ENCODE peak calls at places on chromosomes 5 and 9, in four cellular contexts. O is SK-N-SH, J is GM12878, C is K562. Q is an unnamed sample.

GRCh38 chr9:104872959-104873850 is 54.8 kb downstream of the ABCA1 start:
- DNase-seq in O (peak), J (no peak), C (no peak), Q (no peak)

GRCh38 chr9:133129001-133129799 is 8.2 kb upstream of the RALGDS start:
- DNase-seq in O (peak), J (no peak), C (no peak), Q (no peak)

GRCh38 chr5:129382921-129383672 is 77.0 kb upstream of the ADAMTS19 start:
- DNase-seq in O (no peak), J (no peak), C (no peak), Q (no peak)

GRCh38 chr5:15510816-15511215 is 10.8 kb downstream of the FBXL7 start:
- DNase-seq in O (no peak), J (no peak), C (no peak), Q (no peak)

GRCh38 chr5:86118542-86118941 is 499.2 kb upstream of the COX7C start:
- DNase-seq in O (no peak), J (no peak), C (peak), Q (no peak)

GRCh38 chr5:123448017-123448617 is 24.9 kb upstream of the CEP120 start:
- DNase-seq in O (no peak), J (peak), C (no peak), Q (no peak)

GRCh38 chr9:88533951-88534455 is 975 bp upstream of the NXNL2 start:
- DNase-seq in O (no peak), J (no peak), C (peak), Q (no peak)

GRCh38 chr9:91644433-91644832 is 220.8 kb upstream of the NFIL3 start:
- DNase-seq in O (no peak), J (no peak), C (no peak), Q (no peak)

GRCh38 chr5:82335807-82336206 is 57.7 kb upstream of the RPS23 start:
- DNase-seq in O (no peak), J (no peak), C (no peak), Q (no peak)

GRCh38 chr9:120919639-120920494 is 6.7 kb downstream of the TRAF1 start:
- DNase-seq in O (no peak), J (no peak), C (no peak), Q (no peak)

GRCh38 chr5:151696470-151697061 is 9.9 kb upstream of the SPARC start:
- DNase-seq in O (no peak), J (no peak), C (no peak), Q (no peak)

GRCh38 chr9:114364528-114365041 is 23.2 kb downstream of the AKNA start:
- DNase-seq in O (no peak), J (no peak), C (no peak), Q (no peak)

GRCh38 chr5:82418608-82418950 is 140.4 kb upstream of the RPS23 start:
- DNase-seq in O (no peak), J (no peak), C (no peak), Q (no peak)

GRCh38 chr9:110752766-110753165 is 84.2 kb downstream of the MUSK start:
- DNase-seq in O (no peak), J (no peak), C (no peak), Q (no peak)

GRCh38 chr5:176697929-176698520 is 50.7 kb downstream of the TSPAN17 start:
- DNase-seq in O (no peak), J (no peak), C (no peak), Q (no peak)

GRCh38 chr5:80963966-80964481 is 3.9 kb downstream of the RASGRF2 start:
- DNase-seq in O (no peak), J (no peak), C (no peak), Q (no peak)

GRCh38 chr5:55603947-55604346 is 69.2 kb upstream of the PLPP1 start:
- DNase-seq in O (no peak), J (no peak), C (no peak), Q (no peak)

GRCh38 chr9:135174981-135175380 is 87.5 kb downstream of the OLFM1 start:
- DNase-seq in O (no peak), J (no peak), C (no peak), Q (no peak)

GRCh38 chr5:122909470-122910100 is 64.2 kb downstream of the SNX24 start:
- DNase-seq in O (no peak), J (no peak), C (no peak), Q (no peak)

GRCh38 chr5:94040591-94041148 is 299.3 kb upstream of the POU5F2 start:
- DNase-seq in O (no peak), J (no peak), C (no peak), Q (no peak)

GRCh38 chr9:124964604-124965003 is 23.7 kb upstream of the GOLGA1 start:
- DNase-seq in O (no peak), J (no peak), C (peak), Q (no peak)

GRCh38 chr9:113347479-113347878 is 1.9 kb upstream of the BSPRY start:
- DNase-seq in O (no peak), J (no peak), C (no peak), Q (no peak)

GRCh38 chr5:163473613-163474243 is 13.3 kb downstream of the HMMR start:
- DNase-seq in O (no peak), J (no peak), C (no peak), Q (no peak)

GRCh38 chr9:87656485-87656884 is 69.4 kb upstream of the CTSL start:
- DNase-seq in O (no peak), J (no peak), C (no peak), Q (no peak)

GRCh38 chr9:3240651-3241268 is 285.0 kb downstream of the RFX3 start:
- DNase-seq in O (peak), J (peak), C (peak), Q (peak)

GRCh38 chr5:35247645-35248034 is 17.4 kb upstream of the PRLR start:
- DNase-seq in O (no peak), J (no peak), C (no peak), Q (no peak)

GRCh38 chr9:32915802-32916201 is 85.6 kb downstream of the APTX start:
- DNase-seq in O (no peak), J (no peak), C (no peak), Q (no peak)

GRCh38 chr9:107761307-107761706 is 271.7 kb upstream of the KLF4 start:
- DNase-seq in O (no peak), J (no peak), C (no peak), Q (no peak)

GRCh38 chr5:122126177-122126701 is 3.1 kb upstream of the ZNF474 start:
- DNase-seq in O (no peak), J (no peak), C (peak), Q (no peak)

GRCh38 chr9:131578778-131579504 is 33.6 kb downstream of the PRRT1B start:
- DNase-seq in O (peak), J (peak), C (no peak), Q (peak)

GRCh38 chr5:32190094-32190493 is 16.0 kb upstream of the GOLPH3 start:
- DNase-seq in O (peak), J (no peak), C (no peak), Q (no peak)

GRCh38 chr5:32187675-32188074 is 13.6 kb upstream of the GOLPH3 start:
- DNase-seq in O (no peak), J (no peak), C (no peak), Q (no peak)

GRCh38 chr5:32197032-32197431 is 22.9 kb upstream of the GOLPH3 start:
- DNase-seq in O (no peak), J (no peak), C (no peak), Q (no peak)

GRCh38 chr5:32195265-32195664 is 21.1 kb upstream of the GOLPH3 start:
- DNase-seq in O (no peak), J (no peak), C (no peak), Q (no peak)

GRCh38 chr5:32193591-32193990 is 19.5 kb upstream of the GOLPH3 start:
- DNase-seq in O (peak), J (no peak), C (no peak), Q (no peak)
- TF ChIP-seq POLR2AphosphoS5 in O (no peak), J (no peak), C (no peak), Q (no peak)

GRCh38 chr9:18985464-18985951 is 47.5 kb downstream of the SAXO1 start:
- DNase-seq in O (no peak), J (no peak), C (no peak), Q (no peak)
- TF ChIP-seq TAF1 in O (no peak), J (no peak), C (no peak), Q (no peak)

DNA sequence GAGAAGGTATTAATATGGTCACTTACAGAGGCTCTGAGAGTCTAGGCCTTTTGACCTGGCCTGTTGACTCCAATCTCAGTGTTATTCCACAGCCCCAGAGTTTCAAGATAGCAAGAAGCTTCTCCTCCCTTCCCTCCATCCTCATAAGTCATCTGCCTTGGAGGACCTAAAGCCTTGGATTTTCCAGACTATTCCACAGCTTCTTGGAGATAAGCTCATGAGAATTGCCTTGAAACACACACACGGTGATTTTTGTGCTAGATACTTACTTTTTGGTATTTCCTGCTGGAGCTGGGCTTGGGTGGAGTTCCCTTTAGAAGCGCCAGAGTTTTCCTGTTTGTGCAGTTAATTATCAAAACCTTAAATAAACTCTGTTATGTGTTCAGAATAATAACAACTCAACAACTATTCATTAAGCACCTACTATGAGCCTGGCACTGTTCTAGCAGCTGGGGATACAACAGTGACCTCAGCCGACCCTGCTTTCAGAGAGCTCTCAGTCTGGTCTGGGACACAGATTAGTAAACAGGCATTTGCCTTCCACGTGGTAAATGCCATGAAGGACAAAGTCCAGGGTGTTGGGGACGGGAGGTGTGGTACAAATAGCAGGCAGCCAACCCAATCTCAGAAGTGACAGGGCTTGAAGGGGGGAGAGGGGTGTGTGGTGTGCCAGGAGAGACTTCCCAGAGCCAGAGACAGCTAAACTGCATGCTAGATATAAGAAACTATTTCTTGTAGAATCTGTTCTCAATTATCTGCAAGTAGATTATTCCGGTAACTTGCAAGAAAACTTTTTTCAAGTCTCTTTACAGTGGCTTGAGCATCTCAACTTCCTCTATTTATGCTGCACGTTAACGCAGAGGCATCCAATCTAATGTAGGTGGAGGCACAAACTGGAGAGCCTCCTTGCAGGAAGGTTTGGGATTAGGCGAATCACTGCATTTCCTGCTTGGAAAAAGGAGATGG is 55.9 kb upstream of the KLF9 start:
- DNase-seq in O (no peak), J (no peak), C (no peak), Q (no peak)
- TF ChIP-seq POLR2AphosphoS5 in O (no peak), J (no peak), C (no peak), Q (no peak)

GRCh38 chr5:133867341-133867740 is 101.1 kb downstream of the C5orf15 start:
- DNase-seq in O (no peak), J (no peak), C (no peak), Q (no peak)

GRCh38 chr5:133870661-133871060 is 97.8 kb downstream of the C5orf15 start:
- DNase-seq in O (no peak), J (no peak), C (no peak), Q (no peak)

GRCh38 chr5:133867851-133868545 is 100.4 kb downstream of the C5orf15 start:
- DNase-seq in O (no peak), J (no peak), C (no peak), Q (no peak)

GRCh38 chr5:133869675-133869978 is 98.8 kb downstream of the C5orf15 start:
- DNase-seq in O (peak), J (no peak), C (no peak), Q (no peak)

GRCh38 chr5:133868946-133869674 is 99.3 kb downstream of the C5orf15 start:
- DNase-seq in O (peak), J (no peak), C (peak), Q (peak)
- TF ChIP-seq TAF1 in O (no peak), J (no peak), C (no peak), Q (no peak)